ENCODE peak calls at places on chromosomes 1 and 21, in nine cellular contexts. D, O, P, Z, C, X, V, A and S are unnamed samples.

GRCh38 chr1:11735854-11736745 is at the start of gene AGTRAP:
- DNase-seq in A (peak), Z (peak), C (peak), X (peak), P (peak), V (peak), D (peak), O (peak), S (peak)

GRCh38 chr1:169711469-169712308 is at the start of gene SELL:
- DNase-seq in Z (no peak), O (peak), A (peak), C (peak), D (peak), P (peak), X (peak), V (peak), S (peak)

GRCh38 chr1:29703596-29703995 is 467.3 kb downstream of the PTPRU start:
- DNase-seq in C (peak), X (no peak), A (no peak), D (peak), O (no peak), Z (no peak), P (peak), V (peak), S (peak)

GRCh38 chr1:159653201-159653600 is 61.2 kb downstream of the CRP start:
- DNase-seq in O (no peak), X (no peak), C (no peak), Z (no peak), V (no peak), P (no peak), A (no peak), D (no peak), S (no peak)

GRCh38 chr1:4044967-4045366 is 144.9 kb upstream of the C1orf174 start:
- DNase-seq in X (no peak), D (no peak), A (no peak), O (no peak), Z (no peak), V (no peak), P (no peak), C (no peak), S (no peak)

GRCh38 chr1:9984253-9984652 is 12.8 kb upstream of the RBP7 start:
- DNase-seq in Z (no peak), X (no peak), D (no peak), A (no peak), C (no peak), P (no peak), V (peak), O (no peak), S (no peak)

GRCh38 chr1:230568008-230568407 is 74.3 kb upstream of the COG2 start:
- DNase-seq in V (peak), O (no peak), P (peak), X (no peak), D (peak), A (no peak), Z (no peak), C (no peak), S (peak)

GRCh38 chr1:215665212-215665611 is 98.1 kb downstream of the KCTD3 start:
- DNase-seq in Z (no peak), X (no peak), D (no peak), C (no peak), V (no peak), P (peak), O (no peak), A (no peak), S (peak)

GRCh38 chr1:241722984-241723383 is 70.9 kb downstream of the WDR64 start:
- DNase-seq in X (no peak), C (no peak), O (no peak), Z (no peak), A (no peak), P (no peak), V (no peak), D (no peak), S (no peak)

GRCh38 chr1:173431663-173432045 is 45.5 kb upstream of the PRDX6 start:
- DNase-seq in V (no peak), O (no peak), P (peak), A (no peak), D (no peak), X (no peak), Z (no peak), C (no peak), S (peak)

GRCh38 chr1:89632213-89633102 is 462 bp upstream of the LRRC8C start:
- DNase-seq in A (peak), D (peak), C (peak), O (peak), X (peak), Z (peak), P (peak), V (peak), S (peak)

GRCh38 chr1:63408331-63408730 is 40.9 kb downstream of the ALG6 start:
- DNase-seq in C (no peak), Z (no peak), X (no peak), P (no peak), V (no peak), D (no peak), A (no peak), O (no peak), S (no peak)

GRCh38 chr1:219710529-219711194 is 97.8 kb upstream of the ZC3H11B start:
- DNase-seq in V (no peak), Z (no peak), D (no peak), O (no peak), P (peak), C (no peak), X (no peak), A (no peak), S (peak)

GRCh38 chr1:62175568-62176179 is 19.0 kb upstream of the L1TD1 start:
- DNase-seq in X (no peak), V (peak), O (peak), D (peak), P (peak), Z (no peak), A (peak), C (peak), S (peak)

GRCh38 chr1:232123775-232124659 is 497.4 kb downstream of the DISC1 start:
- DNase-seq in Z (no peak), X (no peak), A (no peak), P (peak), D (no peak), C (no peak), V (no peak), O (no peak), S (no peak)

GRCh38 chr21:38272215-38272614 is 15.4 kb downstream of the KCNJ15 start:
- DNase-seq in X (no peak), D (no peak), Z (no peak), A (no peak), C (no peak), V (no peak), P (no peak), O (no peak), S (no peak)

GRCh38 chr1:29762635-29763034 is 526.3 kb downstream of the PTPRU start:
- DNase-seq in D (no peak), O (no peak), A (no peak), P (no peak), V (no peak), Z (no peak), C (no peak), X (no peak), S (no peak)

GRCh38 chr1:31931241-31932225 is 6.6 kb downstream of the PTP4A2 start:
- DNase-seq in O (no peak), C (no peak), D (no peak), V (peak), Z (no peak), P (peak), A (no peak), X (no peak), S (peak)

GRCh38 chr1:226432586-226433360 is 24.9 kb upstream of the PARP1 start:
- DNase-seq in P (no peak), C (no peak), D (no peak), Z (no peak), V (no peak), O (no peak), A (no peak), X (no peak), S (no peak)

GRCh38 chr1:94321662-94322061 is 84.3 kb upstream of the ARHGAP29 start:
- DNase-seq in V (no peak), C (no peak), D (no peak), P (no peak), O (no peak), A (no peak), Z (no peak), X (no peak), S (no peak)

GRCh38 chr1:192475329-192475728 is 100.2 kb upstream of the RGS1 start:
- DNase-seq in D (no peak), A (no peak), Z (no peak), C (no peak), P (no peak), X (no peak), V (no peak), O (no peak), S (no peak)

GRCh38 chr1:53949023-53949611 is 3.0 kb downstream of the LRRC42 start:
- DNase-seq in O (peak), A (no peak), P (peak), Z (no peak), C (peak), V (no peak), X (no peak), D (peak), S (peak)

GRCh38 chr1:218377143-218377660 is 32.1 kb downstream of the TGFB2 start:
- DNase-seq in C (no peak), O (no peak), D (no peak), A (peak), P (peak), Z (no peak), V (no peak), X (peak), S (peak)

GRCh38 chr1:192584951-192585350 is 9.4 kb downstream of the RGS1 start:
- DNase-seq in D (no peak), X (no peak), P (no peak), A (no peak), Z (no peak), V (no peak), C (no peak), O (no peak), S (peak)

GRCh38 chr21:44275041-44275440 is 10.6 kb upstream of the AIRE start:
- DNase-seq in P (no peak), D (no peak), V (no peak), A (no peak), O (no peak), Z (no peak), X (no peak), C (no peak), S (no peak)

GRCh38 chr1:227432981-227433380 is 114.7 kb upstream of the CDC42BPA start:
- DNase-seq in Z (no peak), X (no peak), V (no peak), O (no peak), D (no peak), P (no peak), A (no peak), C (no peak), S (no peak)

GRCh38 chr21:33844890-33845205 is 70.8 kb downstream of the ATP5PO start:
- DNase-seq in V (no peak), Z (no peak), A (no peak), X (no peak), O (no peak), C (no peak), P (no peak), D (no peak), S (no peak)

GRCh38 chr1:223752721-223753515 is 40.6 kb downstream of the CAPN2 start:
- DNase-seq in D (no peak), V (no peak), X (no peak), Z (no peak), P (no peak), O (no peak), A (no peak), C (no peak), S (no peak)

GRCh38 chr1:56645663-56646330 is 683 bp downstream of the PRKAA2 start:
- DNase-seq in V (peak), P (peak), Z (no peak), X (no peak), A (no peak), D (peak), O (no peak), C (peak), S (no peak)

GRCh38 chr1:203268901-203269653 is 36.2 kb upstream of the BTG2 start:
- DNase-seq in V (peak), P (peak), X (no peak), O (peak), A (no peak), Z (no peak), C (peak), D (peak), S (peak)

GRCh38 chr1:54653036-54653435 is 11.4 kb downstream of the MROH7 start:
- DNase-seq in D (no peak), X (no peak), V (no peak), C (no peak), Z (no peak), O (no peak), A (no peak), P (peak), S (no peak)

GRCh38 chr1:9181990-9182783 is 52.4 kb upstream of the H6PD start:
- DNase-seq in D (peak), V (no peak), Z (no peak), X (no peak), O (no peak), A (no peak), P (no peak), C (peak), S (no peak)

GRCh38 chr1:51574796-51575195 is 42.1 kb upstream of the OSBPL9 start:
- DNase-seq in D (no peak), P (no peak), Z (no peak), V (peak), A (no peak), X (no peak), O (no peak), C (no peak), S (no peak)

GRCh38 chr1:81836007-81836626 is 35.4 kb downstream of the ADGRL2 start:
- DNase-seq in Z (no peak), C (no peak), O (no peak), A (no peak), D (no peak), P (no peak), X (no peak), V (no peak), S (no peak)

GRCh38 chr1:203581841-203582240 is 44.8 kb upstream of the ATP2B4 start:
- DNase-seq in V (no peak), A (no peak), O (peak), X (no peak), Z (no peak), P (no peak), C (no peak), D (no peak), S (no peak)

GRCh38 chr1:213564215-213564659 is 423.5 kb upstream of the PROX1 start:
- DNase-seq in C (no peak), X (no peak), V (no peak), O (peak), Z (no peak), D (no peak), P (peak), A (no peak), S (peak)

GRCh38 chr1:156076609-156077429 is 5.4 kb downstream of the MEX3A start:
- DNase-seq in D (no peak), X (no peak), P (no peak), V (no peak), C (peak), A (no peak), O (no peak), Z (no peak), S (no peak)

GRCh38 chr1:173330149-173330951 is 123.2 kb upstream of the TNFSF4 start:
- DNase-seq in A (no peak), P (peak), O (no peak), D (no peak), X (no peak), C (no peak), V (no peak), Z (no peak), S (peak)

GRCh38 chr1:233509596-233509995 is 104.3 kb upstream of the KCNK1 start:
- DNase-seq in C (no peak), O (no peak), X (no peak), P (no peak), D (no peak), A (no peak), V (peak), Z (no peak), S (peak)

GRCh38 chr1:176691251-176692228 is 228.6 kb downstream of the PAPPA2 start:
- DNase-seq in D (peak), A (no peak), X (no peak), P (peak), O (peak), C (peak), Z (no peak), V (peak), S (peak)